ENCODE peak calls at places on chromosomes 6 and 20, in eight cellular contexts. Z is transverse colon, A is GM12878, I is ovary, U is IMR-90, Y is endothelial cell of umbilical vein, P is adrenal gland, O is right lobe of liver. B is an unnamed sample. For H3K4me1 and H3K36me3, the result is how much of the 10 kb centered on the place peaks cover.

GRCh38 chr6:87164004-87164403 is 8.6 kb downstream of the ZNF292 start:
- DNase-seq in Z (no peak), A (no peak), I (no peak), U (peak), Y (no peak), P (no peak), O (no peak), B (no peak)

GRCh38 chr6:102051001-102051400 is 657.5 kb downstream of the GRIK2 start:
- DNase-seq in Z (no peak), A (no peak), I (no peak), U (no peak), Y (no peak), P (no peak), O (no peak), B (no peak)

GRCh38 chr6:56869346-56869745 is 85.6 kb upstream of the BEND6 start:
- DNase-seq in Z (no peak), A (no peak), I (no peak), U (no peak), Y (no peak), P (no peak), O (no peak), B (no peak)

GRCh38 chr6:108002365-108003221 is 44.6 kb upstream of the SEC63 start:
- DNase-seq in Z (peak), A (no peak), I (no peak), U (peak), Y (peak), P (peak), O (peak), B (peak)

GRCh38 chr6:68108243-68108835 is 526.7 kb upstream of the ADGRB3 start:
- DNase-seq in Z (no peak), A (no peak), I (no peak), U (peak), Y (no peak), P (no peak), O (no peak), B (no peak)

GRCh38 chr6:169990095-169991030 is 238.9 kb downstream of the ERMARD start:
- DNase-seq in Z (peak), A (no peak), I (no peak), U (no peak), Y (peak), P (no peak), O (no peak), B (no peak)

GRCh38 chr20:23514848-23515247 is 23.9 kb downstream of the CST8 start:
- DNase-seq in Z (no peak), A (no peak), I (no peak), U (no peak), Y (no peak), P (no peak), O (no peak), B (no peak)

GRCh38 chr20:433300-433975 is 25.3 kb downstream of the RBCK1 start:
- DNase-seq in Z (no peak), A (peak), I (no peak), U (no peak), Y (no peak), P (no peak), O (no peak), B (no peak)

GRCh38 chr20:47125553-47126373 is 230.7 kb downstream of the ZMYND8 start:
- DNase-seq in Z (no peak), A (no peak), I (no peak), U (no peak), Y (no peak), P (no peak), O (no peak), B (no peak)

GRCh38 chr6:68651018-68651985 is 16.2 kb downstream of the ADGRB3 start:
- DNase-seq in Z (no peak), A (no peak), I (no peak), U (no peak), Y (no peak), P (no peak), O (no peak), B (no peak)

GRCh38 chr20:19973920-19974620 is 43.1 kb upstream of the NAA20 start:
- DNase-seq in Z (peak), A (no peak), I (peak), U (peak), Y (peak), P (no peak), O (no peak), B (peak)

GRCh38 chr20:24890286-24890685 is 58.8 kb upstream of the CST7 start:
- DNase-seq in Z (no peak), A (no peak), I (no peak), U (no peak), Y (no peak), P (no peak), O (no peak), B (no peak)

GRCh38 chr6:24205020-24205492 is 79.0 kb downstream of the NRSN1 start:
- DNase-seq in Z (no peak), A (peak), I (no peak), U (peak), Y (peak), P (no peak), O (no peak), B (no peak)

GRCh38 chr6:131532476-131533108 is 40.4 kb upstream of the ARG1 start:
- DNase-seq in Z (no peak), A (peak), I (no peak), U (peak), Y (no peak), P (no peak), O (no peak), B (no peak)

GRCh38 chr6:104884867-104885517 is 25.3 kb upstream of the HACE1 start:
- DNase-seq in Z (no peak), A (no peak), I (no peak), U (no peak), Y (no peak), P (no peak), O (no peak), B (no peak)

GRCh38 chr6:110476046-110476849 is at the start of gene SLC22A16:
- DNase-seq in Z (no peak), A (no peak), I (no peak), U (no peak), Y (no peak), P (no peak), O (peak), B (no peak)

GRCh38 chr6:125314019-125314581 is 12.3 kb upstream of the HDDC2 start:
- DNase-seq in Z (peak), A (no peak), I (peak), U (peak), Y (peak), P (peak), O (peak), B (peak)

GRCh38 chr6:158032354-158032733 is 50.7 kb downstream of the SYNJ2 start:
- DNase-seq in Z (peak), A (no peak), I (no peak), U (no peak), Y (no peak), P (no peak), O (no peak), B (no peak)

GRCh38 chr6:158029668-158030230 is 48.1 kb downstream of the SYNJ2 start:
- DNase-seq in Z (no peak), A (no peak), I (no peak), U (no peak), Y (no peak), P (no peak), O (no peak), B (no peak)

GRCh38 chr6:158031191-158031444 is 49.5 kb downstream of the SYNJ2 start:
- DNase-seq in Z (no peak), A (no peak), I (no peak), U (no peak), Y (no peak), P (no peak), O (no peak), B (no peak)

GRCh38 chr6:158033077-158033750 is 51.6 kb downstream of the SYNJ2 start:
- DNase-seq in Z (peak), A (no peak), I (no peak), U (no peak), Y (no peak), P (no peak), O (peak), B (no peak)

GRCh38 chr6:158031445-158032353 is 50.0 kb downstream of the SYNJ2 start:
- DNase-seq in Z (peak), A (no peak), I (no peak), U (peak), Y (peak), P (no peak), O (peak), B (no peak)
- TF ChIP-seq POLR2A in Z (no peak), A (no peak), I (no peak), U (no peak), Y (no peak), P (no peak), O (no peak), B (no peak)

DNA sequence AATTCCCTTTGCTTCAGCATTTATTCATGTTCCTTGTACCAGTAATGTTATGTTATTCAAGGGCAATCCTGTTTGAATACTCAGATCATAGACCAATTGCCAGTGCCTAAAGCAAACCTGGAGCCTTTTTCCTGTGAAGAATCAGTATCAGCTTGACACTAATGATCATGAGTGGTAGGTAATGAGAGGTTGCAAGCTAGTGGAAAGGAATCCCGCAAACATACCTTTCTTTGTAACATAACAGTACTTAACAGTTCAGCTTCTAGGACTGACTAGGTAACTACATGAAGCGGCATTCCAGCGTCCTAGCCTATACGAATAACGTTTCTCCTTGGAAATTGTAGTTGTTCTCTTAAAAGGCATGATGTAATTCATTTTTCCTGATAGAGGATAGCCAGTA is 253.7 kb downstream of the TMEM242 start:
- DNase-seq in Z (no peak), A (no peak), I (no peak), U (no peak), Y (no peak), P (no peak), O (no peak), B (no peak)
- H3K4me1 ChIP-seq in Z (under half), A (under half), I (under half), U (under half), Y (under half), P (under half), O (under half), B (under half)

DNA sequence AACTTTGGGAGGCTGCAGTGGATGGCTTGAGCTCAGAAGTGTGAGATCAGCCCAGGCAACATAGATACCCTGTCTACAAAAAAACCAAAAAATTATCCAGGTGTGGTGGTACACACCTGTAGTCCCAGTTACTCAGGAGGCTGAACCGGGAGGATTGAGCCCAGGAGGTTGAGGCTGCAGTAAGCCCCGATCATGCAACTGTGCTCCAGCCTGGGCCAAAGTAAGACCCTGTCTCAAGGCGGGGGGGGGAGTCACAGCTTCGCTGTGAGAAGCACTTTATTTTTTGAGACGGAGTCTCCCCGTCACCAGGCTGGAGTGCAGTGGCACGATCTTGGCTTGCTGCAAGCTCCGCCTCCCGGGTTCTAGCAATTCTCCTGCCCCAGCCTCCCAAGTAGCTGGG is 54.2 kb downstream of the EZR start:
- DNase-seq in Z (no peak), A (no peak), I (no peak), U (no peak), Y (no peak), P (no peak), O (no peak), B (no peak)
- H3K36me3 ChIP-seq in Z (half or more), A (under half), I (under half), U (under half), Y (under half), P (half or more), O (under half), B (half or more)

GRCh38 chr6:30212865-30213653 is at the start of gene TRIM26:
- DNase-seq in Z (peak), A (peak), I (peak), U (peak), Y (peak), P (peak), O (peak), B (peak)
- TF ChIP-seq POLR2A in Z (peak), A (peak), I (peak), U (peak), Y (peak), P (peak), O (peak), B (peak)

GRCh38 chr6:136284909-136285308 is 4.7 kb downstream of the BCLAF1 start:
- DNase-seq in Z (no peak), A (no peak), I (no peak), U (peak), Y (peak), P (no peak), O (no peak), B (no peak)

GRCh38 chr6:136282906-136283305 is 6.7 kb downstream of the BCLAF1 start:
- DNase-seq in Z (no peak), A (no peak), I (no peak), U (no peak), Y (no peak), P (no peak), O (no peak), B (no peak)

GRCh38 chr6:136280032-136280609 is 9.5 kb downstream of the BCLAF1 start:
- DNase-seq in Z (no peak), A (no peak), I (no peak), U (no peak), Y (no peak), P (no peak), O (no peak), B (no peak)
- H3K4me1 ChIP-seq in Z (half or more), A (under half), I (under half), U (under half), Y (under half), P (under half), O (under half), B (half or more)

GRCh38 chr20:52160049-52160448 is 31.5 kb downstream of the ZFP64 start:
- DNase-seq in Z (no peak), A (no peak), I (no peak), U (no peak), Y (no peak), P (no peak), O (no peak), B (no peak)
- H3K36me3 ChIP-seq in Z (under half), A (under half), I (under half), U (under half), Y (under half), P (under half), O (under half), B (under half)

DNA sequence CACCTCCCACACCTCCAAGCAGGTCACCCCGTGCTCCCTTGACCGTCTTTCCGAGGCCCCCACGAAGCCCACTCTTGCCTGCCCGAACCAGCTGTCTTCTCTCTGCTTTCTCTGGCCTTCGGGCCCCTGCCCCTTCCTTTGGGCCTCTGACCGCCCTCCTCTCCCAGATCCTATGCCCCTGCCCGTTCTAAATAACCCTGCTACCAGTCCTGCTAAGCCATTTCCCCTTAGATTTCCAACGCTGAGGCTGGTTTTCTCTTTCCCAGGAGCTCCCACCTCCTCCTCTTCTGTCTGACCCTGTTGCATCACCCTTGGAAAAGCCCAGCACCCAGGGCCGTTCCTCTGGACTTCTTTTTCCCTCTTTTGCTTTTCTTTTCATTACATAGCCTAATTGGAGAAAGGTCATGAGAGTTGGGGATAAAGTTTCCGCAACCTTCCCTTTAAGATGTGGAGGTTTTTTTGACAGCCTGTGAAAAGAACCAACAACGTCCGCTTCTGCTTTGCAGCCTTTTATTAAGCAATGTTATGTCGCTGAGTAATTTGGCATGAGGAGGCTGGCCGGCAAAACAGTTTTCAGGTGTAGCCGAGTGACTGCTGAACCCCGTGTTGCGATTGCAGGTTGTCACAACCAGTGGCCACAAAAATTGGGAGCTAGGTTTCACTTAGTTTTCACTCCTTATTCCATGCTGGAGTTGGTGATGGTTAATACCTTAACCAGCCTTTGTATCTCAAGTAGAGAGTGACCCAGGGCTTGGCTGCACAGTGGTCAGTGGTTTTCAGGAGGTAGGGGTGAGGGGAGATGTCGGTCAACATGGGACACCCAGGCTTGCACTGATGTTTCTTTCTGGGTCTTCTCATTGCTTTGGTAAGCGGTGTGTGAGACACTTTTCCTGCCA is 970 bp downstream of the BLTP3A start:
- DNase-seq in Z (peak), A (no peak), I (peak), U (peak), Y (peak), P (peak), O (no peak), B (peak)
- TF ChIP-seq POLR2A in Z (no peak), A (no peak), I (no peak), U (no peak), Y (no peak), P (peak), O (no peak), B (no peak)

DNA sequence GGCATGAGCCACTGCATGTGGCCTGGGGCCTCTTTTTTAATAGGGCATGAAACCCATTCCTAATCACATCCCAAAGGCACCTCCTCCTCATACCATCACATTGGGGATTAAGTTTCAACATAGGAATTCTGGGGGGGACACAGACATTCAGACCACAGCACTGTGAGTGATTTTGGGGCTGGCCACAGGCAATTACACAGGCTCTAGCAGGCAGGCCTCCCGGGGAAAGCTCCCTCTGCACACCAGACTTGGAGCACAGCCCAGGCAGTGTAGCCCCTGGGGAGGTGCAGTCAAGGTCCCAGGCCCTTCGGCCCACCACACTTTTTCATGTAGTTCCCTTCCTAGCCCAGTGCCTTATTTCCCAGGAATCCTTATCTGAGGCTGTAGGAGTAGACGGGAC is 5.5 kb downstream of the SFT2D1 start:
- DNase-seq in Z (no peak), A (no peak), I (no peak), U (no peak), Y (no peak), P (no peak), O (no peak), B (no peak)
- H3K4me1 ChIP-seq in Z (under half), A (under half), I (under half), U (under half), Y (under half), P (under half), O (under half), B (under half)

DNA sequence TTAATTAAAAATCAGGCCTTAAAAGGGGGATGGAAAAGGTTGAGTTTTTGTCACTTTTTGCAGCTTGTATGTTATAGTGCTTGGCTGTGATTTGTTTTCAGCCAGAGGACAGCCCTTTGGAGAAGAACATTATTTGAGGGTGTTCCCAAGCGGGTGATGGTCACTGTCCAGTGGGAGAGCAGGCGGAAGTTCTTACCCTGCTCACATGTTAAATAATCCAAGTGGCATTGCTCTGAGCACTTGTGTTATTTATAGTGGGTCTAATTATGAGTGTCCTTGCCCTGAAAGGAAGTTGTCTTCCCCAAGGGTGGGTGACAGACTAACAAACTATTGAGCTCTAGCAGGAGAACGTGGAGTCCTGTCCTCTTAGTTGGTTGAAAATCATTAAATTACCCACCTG is 49.5 kb downstream of the DOK5 start:
- DNase-seq in Z (no peak), A (no peak), I (no peak), U (no peak), Y (no peak), P (no peak), O (no peak), B (peak)
- H3K36me3 ChIP-seq in Z (under half), A (under half), I (under half), U (under half), Y (under half), P (under half), O (under half), B (under half)

GRCh38 chr6:21352131-21352530 is 241.4 kb upstream of the SOX4 start:
- DNase-seq in Z (no peak), A (no peak), I (no peak), U (no peak), Y (no peak), P (no peak), O (no peak), B (no peak)
- TF ChIP-seq POLR2A in Z (no peak), A (no peak), I (no peak), U (no peak), Y (no peak), P (no peak), O (no peak), B (no peak)

B was measured in gastrocnemius medialis.